ENCODE peak calls at places on chromosomes 11 and 22, in four cellular contexts. One of them, this sample, is unnamed.
A peak's percentile ranks its signal among the peaks of the same experiment; 100 is the strongest.

GRCh38 chr11:93089474-93090102 is 108.2 kb downstream of the SLC36A4 start:
- DNase-seq in MCF 10A: peak; percentile 72
- DNase-seq in RWPE1: no peak
- DNase-seq in A673: peak; percentile 79
- DNase-seq in this sample: peak; percentile 15

GRCh38 chr11:36075053-36075452 is 131.2 kb downstream of the LDLRAD3 start:
- DNase-seq in MCF 10A: no peak
- DNase-seq in RWPE1: no peak
- DNase-seq in A673: peak; percentile 59
- DNase-seq in this sample: no peak

GRCh38 chr11:61961570-61962212 is 5.7 kb downstream of the FTH1 start:
- DNase-seq in MCF 10A: peak; percentile 57
- DNase-seq in RWPE1: no peak
- DNase-seq in A673: no peak
- DNase-seq in this sample: no peak

GRCh38 chr11:59510917-59511589 is at the start of gene OR4D9:
- DNase-seq in MCF 10A: no peak
- DNase-seq in RWPE1: no peak
- DNase-seq in A673: peak; percentile 7
- DNase-seq in this sample: no peak

GRCh38 chr22:36110306-36110791 is 50.2 kb downstream of the APOL3 start:
- DNase-seq in MCF 10A: no peak
- DNase-seq in RWPE1: no peak
- DNase-seq in A673: no peak
- DNase-seq in this sample: no peak

GRCh38 chr11:128862421-128862820 is 4.7 kb downstream of the KCNJ1 start:
- DNase-seq in MCF 10A: no peak
- DNase-seq in RWPE1: no peak
- DNase-seq in A673: no peak
- DNase-seq in this sample: no peak

GRCh38 chr11:86365566-86365965 is 9.1 kb upstream of the CCDC81 start:
- DNase-seq in MCF 10A: no peak
- DNase-seq in RWPE1: no peak
- DNase-seq in A673: no peak
- DNase-seq in this sample: no peak

GRCh38 chr11:68206211-68206610 is 6.9 kb downstream of the KMT5B start:
- DNase-seq in MCF 10A: peak; percentile 73
- DNase-seq in RWPE1: peak; percentile 55
- DNase-seq in A673: peak; percentile 82
- DNase-seq in this sample: peak; percentile 52

GRCh38 chr11:87304350-87304749 is 266.6 kb downstream of the TMEM135 start:
- DNase-seq in MCF 10A: no peak
- DNase-seq in RWPE1: no peak
- DNase-seq in A673: no peak
- DNase-seq in this sample: no peak

GRCh38 chr22:45112136-45112879 is 51.4 kb upstream of the NUP50 start:
- DNase-seq in MCF 10A: peak; percentile 69
- DNase-seq in RWPE1: peak; percentile 11
- DNase-seq in A673: no peak
- DNase-seq in this sample: peak; percentile 53

GRCh38 chr11:26234451-26234850 is 97.5 kb upstream of the ANO3 start:
- DNase-seq in MCF 10A: peak; percentile 54
- DNase-seq in RWPE1: peak; percentile 71
- DNase-seq in A673: no peak
- DNase-seq in this sample: peak; percentile 88

GRCh38 chr11:41085123-41085522 is 374.3 kb downstream of the LRRC4C start:
- DNase-seq in MCF 10A: no peak
- DNase-seq in RWPE1: no peak
- DNase-seq in A673: no peak
- DNase-seq in this sample: no peak

GRCh38 chr11:63553759-63554158 is 9.4 kb downstream of the PLAAT2 start:
- DNase-seq in MCF 10A: no peak
- DNase-seq in RWPE1: no peak
- DNase-seq in A673: no peak
- DNase-seq in this sample: peak; percentile 40

GRCh38 chr11:121513807-121514206 is 61.0 kb upstream of the SORL1-AS1 start:
- DNase-seq in MCF 10A: no peak
- DNase-seq in RWPE1: no peak
- DNase-seq in A673: no peak
- DNase-seq in this sample: no peak

GRCh38 chr11:45209904-45210699 is 63.7 kb downstream of the PRDM11 start:
- DNase-seq in MCF 10A: no peak
- DNase-seq in RWPE1: no peak
- DNase-seq in A673: peak; percentile 69
- DNase-seq in this sample: no peak
- TF ChIP-seq CTCF in MCF 10A: no peak
- TF ChIP-seq CTCF in RWPE1: no peak
- TF ChIP-seq CTCF in A673: peak; percentile 20
- TF ChIP-seq CTCF in this sample: no peak

DNA sequence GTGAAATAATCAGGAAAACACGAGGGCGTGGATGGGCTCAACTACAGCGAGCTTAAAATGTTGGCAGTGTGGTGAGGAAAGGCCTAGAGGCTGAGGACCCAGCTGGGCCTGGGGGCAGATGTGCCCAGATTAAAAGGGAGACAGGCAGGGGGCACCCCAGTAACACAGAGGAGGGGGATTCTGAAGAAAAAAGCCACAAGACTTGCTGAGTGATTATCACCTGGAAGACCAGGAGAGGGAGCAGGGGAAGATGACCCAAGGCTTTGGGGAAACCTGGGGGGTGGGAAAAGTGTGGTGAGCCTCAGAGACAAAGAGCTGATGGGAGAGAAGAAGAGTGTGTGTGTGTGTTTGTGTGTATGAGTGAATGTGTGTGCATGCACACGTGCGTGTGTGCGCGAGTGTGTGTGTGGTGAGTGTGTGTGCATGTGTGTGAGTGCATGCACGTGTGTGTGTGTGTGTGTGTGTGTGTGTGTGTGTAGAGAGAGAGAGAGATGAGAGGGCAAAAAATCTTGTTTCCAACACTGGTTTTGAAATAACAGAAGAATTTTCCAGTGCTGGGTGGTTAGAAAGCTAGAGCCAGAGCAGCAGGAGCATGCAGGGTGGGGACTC is 500.5 kb downstream of the BUD13 start:
- DNase-seq in MCF 10A: no peak
- DNase-seq in RWPE1: no peak
- DNase-seq in A673: no peak
- DNase-seq in this sample: no peak
- TF ChIP-seq CTCF in MCF 10A: no peak
- TF ChIP-seq CTCF in RWPE1: no peak
- TF ChIP-seq CTCF in A673: no peak
- TF ChIP-seq CTCF in this sample: no peak

DNA sequence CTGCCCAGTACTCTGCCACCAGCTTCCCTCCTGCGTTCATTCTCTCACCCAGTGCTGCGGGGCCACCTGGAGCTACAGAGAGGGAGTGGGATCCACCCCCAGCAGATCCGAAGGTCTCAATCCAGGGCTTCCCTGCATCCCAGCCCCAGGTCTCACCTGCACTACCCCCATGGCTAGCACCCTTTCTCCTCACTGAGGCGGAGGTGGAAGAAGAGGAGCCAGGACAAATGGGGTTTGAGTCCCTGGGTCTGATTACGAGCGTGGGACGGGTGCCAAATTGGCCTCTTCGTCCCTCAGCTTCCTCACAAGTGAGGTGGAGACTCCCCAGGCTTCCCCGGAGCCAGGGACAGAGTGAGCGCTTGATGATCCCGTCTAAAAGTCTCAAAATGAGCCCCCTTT is 64.2 kb downstream of the NFAM1 start:
- DNase-seq in MCF 10A: peak; percentile 28
- DNase-seq in RWPE1: no peak
- DNase-seq in A673: no peak
- DNase-seq in this sample: no peak
- TF ChIP-seq CTCF in MCF 10A: no peak
- TF ChIP-seq CTCF in RWPE1: no peak
- TF ChIP-seq CTCF in A673: peak; percentile 9
- TF ChIP-seq CTCF in this sample: no peak

DNA sequence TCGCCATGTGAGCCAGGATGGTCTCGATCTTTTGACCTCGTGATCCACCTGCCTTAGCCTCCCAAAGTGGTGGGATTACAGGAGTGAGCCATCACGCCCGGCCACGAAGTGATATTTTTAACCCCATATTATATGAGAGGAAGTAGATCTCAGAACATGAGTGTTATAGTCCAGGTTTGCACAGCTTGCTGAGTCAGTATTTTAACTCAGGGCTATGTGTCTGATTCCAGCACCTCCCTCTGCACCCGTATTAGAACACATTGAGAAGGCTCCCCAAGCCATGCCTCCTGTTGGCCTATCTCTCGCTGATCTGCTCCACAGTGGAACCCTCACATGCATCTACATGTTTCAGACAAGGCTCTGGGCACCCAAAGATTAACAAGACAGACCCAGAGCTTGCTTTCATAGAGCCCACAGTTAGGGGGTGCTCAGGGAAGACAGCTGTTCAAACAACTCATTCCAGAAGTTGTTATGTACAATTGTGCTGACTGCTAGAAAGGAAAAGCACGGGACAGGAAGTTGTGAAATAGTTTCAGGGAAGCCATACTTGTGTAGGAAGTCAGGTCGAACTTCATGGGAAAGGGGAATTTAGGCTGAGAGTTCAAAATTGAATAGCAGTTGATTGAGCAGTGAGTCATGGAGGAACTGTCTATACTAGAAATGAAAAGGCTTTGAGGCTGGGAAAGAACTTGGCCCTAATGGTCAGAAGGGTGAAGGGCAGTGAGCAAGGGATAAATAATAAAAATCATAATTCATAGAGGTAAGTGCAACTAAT is 49.3 kb upstream of the CLPB start:
- DNase-seq in MCF 10A: peak; percentile 44
- DNase-seq in RWPE1: peak; percentile 26
- DNase-seq in A673: peak; percentile 64
- DNase-seq in this sample: peak; percentile 84
- TF ChIP-seq CTCF in MCF 10A: no peak
- TF ChIP-seq CTCF in RWPE1: no peak
- TF ChIP-seq CTCF in A673: no peak
- TF ChIP-seq CTCF in this sample: peak; percentile 40

DNA sequence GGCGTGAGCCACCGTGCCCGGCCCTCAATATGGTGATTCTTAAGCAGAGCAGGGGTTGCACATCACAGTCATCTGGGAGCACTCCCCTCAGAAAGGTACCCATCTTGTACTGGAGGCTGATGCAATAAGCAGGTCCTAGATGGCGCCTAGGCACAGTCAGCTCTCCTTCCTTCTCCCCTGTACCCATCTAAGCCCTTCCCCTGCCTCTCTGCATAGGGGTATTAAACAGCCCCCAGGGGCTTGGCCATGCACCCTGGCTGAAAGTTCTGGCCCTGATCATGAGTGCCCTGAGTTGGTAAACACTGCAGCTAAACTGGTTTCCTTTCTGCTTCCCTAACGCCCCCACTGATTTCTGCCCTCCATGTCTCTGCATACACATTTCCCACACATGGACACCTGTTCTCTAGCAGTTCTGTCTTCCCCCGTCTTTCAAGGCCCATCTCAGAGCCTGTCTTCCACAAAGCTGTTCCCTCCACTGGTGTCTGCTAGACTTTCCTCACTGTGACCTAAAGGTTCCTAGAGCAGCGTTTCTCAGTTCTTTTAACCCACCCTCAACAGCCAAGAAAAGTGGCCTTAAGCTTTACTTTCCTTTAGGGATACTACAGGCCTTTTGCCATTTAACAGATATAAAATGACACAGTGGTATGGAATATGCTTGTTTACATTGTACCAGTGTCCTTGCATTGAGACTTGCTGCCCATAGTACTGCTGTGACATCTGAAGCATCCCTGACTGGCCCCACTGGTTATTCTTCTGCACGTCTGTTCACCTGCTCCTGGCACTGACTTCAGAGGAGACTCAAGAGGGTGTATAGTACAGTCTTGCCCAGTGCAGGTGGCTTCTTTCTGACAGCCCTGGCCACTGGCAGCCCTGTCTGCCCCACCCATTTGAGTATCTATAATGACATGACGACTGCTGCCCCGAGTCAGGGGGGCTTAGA is 15.6 kb downstream of the UBE2L3 start:
- DNase-seq in MCF 10A: no peak
- DNase-seq in RWPE1: no peak
- DNase-seq in A673: no peak
- DNase-seq in this sample: no peak
- TF ChIP-seq CTCF in MCF 10A: no peak
- TF ChIP-seq CTCF in RWPE1: no peak
- TF ChIP-seq CTCF in A673: no peak
- TF ChIP-seq CTCF in this sample: no peak

GRCh38 chr22:37123649-37124048 is 14.1 kb upstream of the TMPRSS6 start:
- DNase-seq in MCF 10A: no peak
- DNase-seq in RWPE1: no peak
- DNase-seq in A673: no peak
- DNase-seq in this sample: no peak

GRCh38 chr22:37120569-37121340 is 11.2 kb upstream of the TMPRSS6 start:
- DNase-seq in MCF 10A: no peak
- DNase-seq in RWPE1: no peak
- DNase-seq in A673: no peak
- DNase-seq in this sample: no peak

GRCh38 chr22:37122598-37123180 is 13.2 kb upstream of the TMPRSS6 start:
- DNase-seq in MCF 10A: no peak
- DNase-seq in RWPE1: no peak
- DNase-seq in A673: no peak
- DNase-seq in this sample: no peak

GRCh38 chr22:37119872-37120271 is 10.4 kb upstream of the TMPRSS6 start:
- DNase-seq in MCF 10A: no peak
- DNase-seq in RWPE1: no peak
- DNase-seq in A673: no peak
- DNase-seq in this sample: no peak

DNA sequence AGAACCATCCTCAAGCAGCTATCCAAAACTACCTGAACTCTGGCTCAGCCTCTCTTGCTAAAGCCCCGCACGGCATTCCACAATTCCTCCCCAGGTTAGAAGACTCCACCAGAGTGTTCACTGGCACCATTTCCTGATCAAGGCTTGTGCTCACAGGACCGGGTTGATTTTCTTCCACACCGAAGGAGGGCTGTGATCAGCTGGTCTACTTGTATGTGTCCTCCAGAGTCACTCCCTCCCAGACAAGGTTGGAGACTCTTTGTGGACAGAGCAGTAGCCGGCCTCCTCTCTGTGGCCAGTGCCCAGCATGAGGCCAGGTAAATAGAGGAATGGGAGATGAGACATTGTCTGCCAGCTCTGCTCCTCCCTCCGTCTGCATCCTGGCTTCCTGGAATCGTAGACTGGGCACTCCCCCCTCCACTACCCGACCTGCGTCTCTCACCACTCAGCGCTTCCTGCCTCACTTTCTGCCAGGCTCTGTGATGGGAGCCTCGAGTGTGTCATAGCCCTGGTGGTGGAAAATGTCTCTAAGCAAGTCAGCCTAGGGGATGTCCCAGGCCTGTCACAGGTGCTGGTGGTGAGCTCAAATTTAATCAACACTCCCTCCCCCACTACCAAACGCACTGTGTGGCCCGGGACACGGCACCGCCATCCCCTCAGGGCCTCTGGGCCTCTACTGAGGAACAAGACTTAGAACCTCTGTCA is 12.5 kb upstream of the TMPRSS6 start:
- DNase-seq in MCF 10A: peak; percentile 68
- DNase-seq in RWPE1: peak; percentile 25
- DNase-seq in A673: no peak
- DNase-seq in this sample: peak; percentile 93
- TF ChIP-seq CTCF in MCF 10A: no peak
- TF ChIP-seq CTCF in RWPE1: no peak
- TF ChIP-seq CTCF in A673: no peak
- TF ChIP-seq CTCF in this sample: peak; percentile 51

GRCh38 chr11:14418801-14419417 is 59.9 kb upstream of the RRAS2 start:
- DNase-seq in MCF 10A: peak; percentile 81
- DNase-seq in RWPE1: peak; percentile 51
- DNase-seq in A673: peak; percentile 59
- DNase-seq in this sample: peak; percentile 60
- TF ChIP-seq CTCF in MCF 10A: peak; percentile 61
- TF ChIP-seq CTCF in RWPE1: no peak
- TF ChIP-seq CTCF in A673: peak; percentile 64
- TF ChIP-seq CTCF in this sample: peak; percentile 84

GRCh38 chr11:74870485-74870884 is 78.4 kb downstream of the XRRA1 start:
- DNase-seq in MCF 10A: peak; percentile 46
- DNase-seq in RWPE1: no peak
- DNase-seq in A673: peak; percentile 68
- DNase-seq in this sample: no peak
- TF ChIP-seq CTCF in MCF 10A: peak; percentile 21
- TF ChIP-seq CTCF in RWPE1: no peak
- TF ChIP-seq CTCF in A673: peak; percentile 48
- TF ChIP-seq CTCF in this sample: peak; percentile 59